ENCODE peak calls at places on chromosomes 3 and 15, in ten cellular contexts. C is tibial artery, N is A549, W is adrenal gland, M is pancreas, S is upper lobe of right lung, K is psoas muscle, A is ovary, Z is sigmoid colon, G is spleen. I is an unnamed sample. For H3K4me1, the result is how much of the 10 kb centered on the place peaks cover.

GRCh38 chr15:89293012-89293411 is 41.6 kb downstream of the POLG start:
- DNase-seq in C (no peak), N (no peak), W (no peak), M (no peak), S (no peak), K (no peak), A (no peak), Z (no peak), G (no peak), I (no peak)

GRCh38 chr3:81339040-81339845 is 422.2 kb downstream of the GBE1 start:
- DNase-seq in C (no peak), N (peak), W (no peak), M (no peak), S (no peak), K (no peak), A (no peak), Z (no peak), G (no peak), I (no peak)

GRCh38 chr15:57406040-57406772 is 29.9 kb downstream of the CGNL1 start:
- DNase-seq in C (no peak), N (no peak), W (no peak), M (no peak), S (no peak), K (no peak), A (no peak), Z (no peak), G (no peak), I (no peak)

GRCh38 chr15:93152951-93153350 is 63.9 kb upstream of the RGMA start:
- DNase-seq in C (peak), N (no peak), W (peak), M (peak), S (no peak), K (peak), A (peak), Z (peak), G (no peak), I (no peak)

GRCh38 chr3:30510596-30510995 is 95.8 kb upstream of the TGFBR2 start:
- DNase-seq in C (no peak), N (no peak), W (no peak), M (no peak), S (no peak), K (no peak), A (no peak), Z (no peak), G (no peak), I (no peak)

GRCh38 chr15:86231864-86232801 is 152.5 kb downstream of the AGBL1 start:
- DNase-seq in C (no peak), N (peak), W (peak), M (peak), S (no peak), K (no peak), A (no peak), Z (no peak), G (no peak), I (peak)

GRCh38 chr3:8371085-8371551 is 130.5 kb upstream of the LMCD1 start:
- DNase-seq in C (no peak), N (peak), W (peak), M (no peak), S (no peak), K (no peak), A (no peak), Z (no peak), G (no peak), I (no peak)

GRCh38 chr3:9172851-9173320 is 76.6 kb downstream of the SRGAP3 start:
- DNase-seq in C (no peak), N (no peak), W (no peak), M (no peak), S (no peak), K (no peak), A (peak), Z (no peak), G (no peak), I (no peak)

GRCh38 chr15:48355377-48355776 is 24.1 kb downstream of the DUT start:
- DNase-seq in C (no peak), N (no peak), W (no peak), M (no peak), S (no peak), K (no peak), A (no peak), Z (no peak), G (no peak), I (no peak)

GRCh38 chr15:48330045-48330840 is 986 bp upstream of the DUT start:
- DNase-seq in C (no peak), N (no peak), W (no peak), M (no peak), S (no peak), K (no peak), A (no peak), Z (no peak), G (no peak), I (no peak)

GRCh38 chr3:84836961-84837360 is 121.8 kb upstream of the CADM2 start:
- DNase-seq in C (no peak), N (no peak), W (no peak), M (peak), S (peak), K (no peak), A (no peak), Z (no peak), G (no peak), I (no peak)

GRCh38 chr3:124260206-124260915 is 268.4 kb upstream of the ROPN1 start:
- DNase-seq in C (peak), N (peak), W (peak), M (peak), S (no peak), K (peak), A (no peak), Z (peak), G (no peak), I (no peak)

GRCh38 chr3:94626599-94626998 is 563.7 kb downstream of the NSUN3 start:
- DNase-seq in C (no peak), N (no peak), W (no peak), M (no peak), S (no peak), K (no peak), A (no peak), Z (no peak), G (no peak), I (no peak)

GRCh38 chr3:33624756-33625155 is 93.3 kb downstream of the CLASP2 start:
- DNase-seq in C (no peak), N (no peak), W (no peak), M (no peak), S (no peak), K (no peak), A (no peak), Z (no peak), G (no peak), I (no peak)

GRCh38 chr3:17014734-17015133 is 130.0 kb downstream of the PLCL2 start:
- DNase-seq in C (no peak), N (no peak), W (no peak), M (no peak), S (no peak), K (no peak), A (no peak), Z (no peak), G (no peak), I (no peak)

GRCh38 chr3:95189348-95189747 is 1126.5 kb downstream of the NSUN3 start:
- DNase-seq in C (no peak), N (no peak), W (no peak), M (no peak), S (no peak), K (no peak), A (no peak), Z (no peak), G (no peak), I (no peak)

GRCh38 chr3:77053769-77054168 is 13.9 kb downstream of the ROBO2 start:
- DNase-seq in C (no peak), N (no peak), W (no peak), M (no peak), S (no peak), K (no peak), A (no peak), Z (no peak), G (no peak), I (no peak)

GRCh38 chr15:66293419-66294156 is at the start of gene DIS3L:
- DNase-seq in C (peak), N (peak), W (peak), M (peak), S (peak), K (peak), A (peak), Z (peak), G (peak), I (no peak)

GRCh38 chr3:16318216-16318615 is 53.2 kb downstream of the OXNAD1 start:
- DNase-seq in C (no peak), N (no peak), W (no peak), M (no peak), S (no peak), K (no peak), A (no peak), Z (no peak), G (no peak), I (no peak)

GRCh38 chr3:174125267-174125844 is 727.8 kb downstream of the NLGN1 start:
- DNase-seq in C (no peak), N (no peak), W (no peak), M (no peak), S (no peak), K (no peak), A (no peak), Z (no peak), G (no peak), I (no peak)

GRCh38 chr15:44584162-44584749 is 47.3 kb downstream of the EIF3J start:
- DNase-seq in C (no peak), N (peak), W (no peak), M (no peak), S (peak), K (no peak), A (peak), Z (no peak), G (peak), I (no peak)

GRCh38 chr15:32029409-32029861 is 880 bp upstream of the CHRNA7 start:
- DNase-seq in C (no peak), N (peak), W (peak), M (no peak), S (no peak), K (peak), A (peak), Z (no peak), G (peak), I (no peak)

GRCh38 chr15:39429898-39430357 is 151.0 kb upstream of the THBS1 start:
- DNase-seq in C (no peak), N (no peak), W (no peak), M (no peak), S (no peak), K (no peak), A (no peak), Z (no peak), G (no peak), I (no peak)

GRCh38 chr15:69457304-69458280 is 5.0 kb downstream of the RPLP1 start:
- DNase-seq in C (no peak), N (no peak), W (no peak), M (no peak), S (no peak), K (no peak), A (no peak), Z (no peak), G (no peak), I (no peak)

GRCh38 chr3:51778554-51778953 is 483 bp downstream of the IQCF6 start:
- DNase-seq in C (no peak), N (no peak), W (no peak), M (no peak), S (no peak), K (no peak), A (no peak), Z (no peak), G (no peak), I (no peak)

GRCh38 chr15:90388462-90389182 is 580 bp downstream of the IQGAP1 start:
- DNase-seq in C (peak), N (peak), W (peak), M (peak), S (peak), K (peak), A (peak), Z (peak), G (peak), I (peak)

GRCh38 chr3:56769125-56769709 is 32.5 kb downstream of the ARHGEF3 start:
- DNase-seq in C (no peak), N (no peak), W (peak), M (no peak), S (no peak), K (no peak), A (no peak), Z (no peak), G (no peak), I (no peak)

GRCh38 chr3:129028866-129029265 is 27.8 kb downstream of the EFCC1 start:
- DNase-seq in C (no peak), N (no peak), W (no peak), M (no peak), S (no peak), K (no peak), A (peak), Z (no peak), G (no peak), I (no peak)

GRCh38 chr3:99925584-99925983 is 107.9 kb downstream of the CMSS1 start:
- DNase-seq in C (peak), N (no peak), W (peak), M (peak), S (peak), K (no peak), A (no peak), Z (peak), G (no peak), I (no peak)

GRCh38 chr3:16836505-16837237 is 48.1 kb upstream of the PLCL2 start:
- DNase-seq in C (no peak), N (no peak), W (no peak), M (no peak), S (no peak), K (no peak), A (no peak), Z (no peak), G (no peak), I (no peak)

GRCh38 chr3:149632225-149632624 is 25.6 kb downstream of the WWTR1 start:
- DNase-seq in C (no peak), N (no peak), W (no peak), M (no peak), S (no peak), K (no peak), A (no peak), Z (no peak), G (no peak), I (no peak)

GRCh38 chr3:126441256-126441880 is 34.3 kb downstream of the ZXDC start:
- DNase-seq in C (no peak), N (no peak), W (peak), M (no peak), S (peak), K (no peak), A (no peak), Z (peak), G (peak), I (peak)

GRCh38 chr3:39707314-39707909 is 102.0 kb upstream of the MYRIP start:
- DNase-seq in C (no peak), N (peak), W (no peak), M (no peak), S (no peak), K (no peak), A (no peak), Z (no peak), G (no peak), I (no peak)

GRCh38 chr3:105465251-105465853 is 98.6 kb downstream of the ALCAM start:
- DNase-seq in C (no peak), N (no peak), W (no peak), M (no peak), S (no peak), K (no peak), A (no peak), Z (no peak), G (no peak), I (no peak)
- TF ChIP-seq CTCF in C (no peak), N (no peak), W (no peak), M (no peak), S (no peak), K (no peak), A (no peak), Z (no peak), G (no peak), I (no peak)

GRCh38 chr3:195892355-195893120 is 15.8 kb downstream of the TNK2 start:
- DNase-seq in C (peak), N (no peak), W (peak), M (peak), S (no peak), K (peak), A (peak), Z (peak), G (no peak), I (no peak)
- H3K4me1 ChIP-seq in C (half or more), N (under half), W (under half), M (under half), S (under half), K (half or more), A (under half), Z (half or more), G (under half), I (under half)

DNA sequence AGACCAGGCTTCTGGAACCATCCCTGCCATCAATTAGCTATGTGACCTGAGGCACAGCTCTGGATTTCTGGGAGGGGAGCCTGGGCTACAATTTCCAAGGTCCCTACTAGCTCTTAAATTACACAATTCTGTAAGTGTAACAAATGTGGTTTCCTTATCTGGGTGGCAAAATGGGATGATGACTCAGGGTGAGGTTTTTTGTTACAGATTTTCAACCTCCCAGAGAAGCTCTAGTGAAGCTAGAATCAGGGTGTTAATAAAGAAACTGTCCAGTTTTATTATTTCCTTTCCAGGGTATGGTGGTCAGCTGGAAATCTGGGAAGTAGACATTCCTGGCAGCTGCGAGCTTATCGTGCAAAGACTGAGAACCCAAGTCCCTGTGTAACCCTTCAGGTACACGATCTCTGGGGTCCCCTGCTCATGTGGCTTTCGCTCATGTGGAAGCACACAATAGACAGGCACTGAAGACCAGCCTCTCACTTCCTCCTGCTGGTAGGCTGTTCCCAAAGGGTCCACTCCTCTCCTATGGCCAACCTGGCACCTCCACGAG is 7.3 kb downstream of the RAB27A start:
- DNase-seq in C (no peak), N (no peak), W (peak), M (no peak), S (no peak), K (no peak), A (no peak), Z (no peak), G (no peak), I (no peak)
- H3K4me3 ChIP-seq in C (no peak), N (no peak), W (no peak), M (no peak), S (no peak), K (no peak), A (no peak), Z (no peak), G (peak), I (no peak)

DNA sequence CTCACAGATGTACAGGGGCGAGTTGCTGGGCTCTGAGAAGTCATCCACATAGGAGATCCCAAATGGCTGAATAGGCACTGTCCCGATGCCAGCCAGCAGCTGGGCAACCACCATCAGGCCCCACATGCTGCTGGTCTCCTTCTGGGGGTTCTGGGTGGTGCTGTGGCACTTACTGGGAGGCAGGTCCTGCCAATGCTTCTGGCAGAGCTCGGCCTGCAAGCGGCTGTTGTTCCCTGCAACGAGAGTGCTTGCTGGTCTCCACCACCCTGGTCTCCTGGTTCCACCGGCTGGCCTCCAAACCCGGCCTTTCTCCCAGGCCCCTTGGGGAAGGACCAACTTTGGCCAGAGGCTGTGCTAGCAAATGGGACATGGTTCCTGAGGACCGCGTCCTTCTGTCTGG is 59.3 kb upstream of the RAB6B start:
- DNase-seq in C (no peak), N (no peak), W (no peak), M (no peak), S (no peak), K (no peak), A (no peak), Z (no peak), G (peak), I (peak)
- TF ChIP-seq CTCF in C (no peak), N (no peak), W (no peak), M (no peak), S (no peak), K (no peak), A (no peak), Z (no peak), G (no peak), I (no peak)

GRCh38 chr3:156551746-156552145 is 3.2 kb downstream of the SSR3 start:
- DNase-seq in C (no peak), N (no peak), W (no peak), M (no peak), S (no peak), K (no peak), A (no peak), Z (no peak), G (no peak), I (no peak)
- H3K4me1 ChIP-seq in C (under half), N (under half), W (under half), M (under half), S (under half), K (half or more), A (under half), Z (half or more), G (under half), I (half or more)

GRCh38 chr15:51947124-51947523 is 24.5 kb downstream of the LEO1 start:
- DNase-seq in C (no peak), N (no peak), W (no peak), M (no peak), S (no peak), K (no peak), A (no peak), Z (no peak), G (no peak), I (no peak)
- H3K4me3 ChIP-seq in C (no peak), N (no peak), W (no peak), M (no peak), S (no peak), K (no peak), A (no peak), Z (no peak), G (no peak), I (no peak)